ENCODE peak calls at places on chromosome 10, in five cellular contexts. I is fibroblast of pulmonary artery, G is H9, R is osteocyte, E is transverse colon. B is an unnamed sample.

GRCh38 chr10:99631496-99631895 is 11.3 kb upstream of the SLC25A28 start:
- DNase-seq in G (no peak), I (peak; percentile 16), R (no peak), E (no peak), B (no peak)

GRCh38 chr10:86770412-86770960 is 14.1 kb downstream of the BMPR1A start:
- DNase-seq in E (no peak), I (no peak), G (no peak), R (no peak), B (peak; percentile 20)

GRCh38 chr10:128052696-128053095 is 73.5 kb downstream of the MKI67 start:
- DNase-seq in R (no peak), I (no peak), G (no peak), E (peak; percentile 5), B (no peak)

GRCh38 chr10:48582970-48583369 is 21.9 kb downstream of the ARHGAP22 start:
- DNase-seq in R (peak; percentile 83), G (no peak), E (no peak), I (no peak), B (no peak)

GRCh38 chr10:78461333-78461732 is 427.7 kb downstream of the RPS24 start:
- DNase-seq in E (no peak), R (no peak), G (peak; percentile 8), I (no peak), B (no peak)

GRCh38 chr10:105247831-105248499 is 606.9 kb downstream of the SORCS3 start:
- DNase-seq in G (no peak), R (no peak), E (no peak), I (no peak), B (no peak)

GRCh38 chr10:29163746-29164145 is 125.1 kb upstream of the LYZL1 start:
- DNase-seq in I (peak; percentile 65), G (no peak), R (no peak), E (no peak), B (peak; percentile 66)

GRCh38 chr10:102813734-102814455 is 23.3 kb downstream of the CYP17A1 start:
- DNase-seq in I (peak; percentile 76), R (no peak), E (peak; percentile 65), G (no peak), B (no peak)

GRCh38 chr10:49167629-49168540 is 20.3 kb downstream of the TMEM273 start:
- DNase-seq in I (no peak), R (peak; percentile 67), G (no peak), E (no peak), B (no peak)

GRCh38 chr10:43940898-43941777 is 292.5 kb upstream of the ZNF32 start:
- DNase-seq in G (peak; percentile 7), R (peak; percentile 59), I (no peak), E (no peak), B (no peak)

GRCh38 chr10:28177944-28178637 is 124.8 kb downstream of the MPP7 start:
- DNase-seq in R (no peak), I (peak; percentile 6), E (no peak), G (no peak), B (no peak)

GRCh38 chr10:5595591-5596590 is 70.5 kb downstream of the ASB13 start:
- DNase-seq in R (no peak), E (no peak), I (peak; percentile 82), G (no peak), B (peak; percentile 95)

GRCh38 chr10:100621360-100622205 is 85.8 kb downstream of the HIF1AN start:
- DNase-seq in I (peak; percentile 13), G (no peak), R (no peak), E (no peak), B (no peak)

GRCh38 chr10:118002581-118002980 is 44.2 kb downstream of the RAB11FIP2 start:
- DNase-seq in G (no peak), E (no peak), R (no peak), I (peak; percentile 60), B (peak; percentile 77)

GRCh38 chr10:129935861-129936140 is 28.3 kb downstream of the EBF3 start:
- DNase-seq in R (no peak), E (no peak), G (no peak), I (no peak), B (no peak)

GRCh38 chr10:91796332-91797076 is 1.7 kb upstream of the TNKS2 start:
- DNase-seq in I (peak; percentile 8), G (peak; percentile 66), E (peak; percentile 66), R (no peak), B (peak; percentile 48)

GRCh38 chr10:22259280-22259679 is 41.5 kb upstream of the EBLN1 start:
- DNase-seq in G (no peak), I (peak; percentile 21), E (no peak), R (no peak), B (no peak)

GRCh38 chr10:61786728-61787127 is 114.8 kb upstream of the ARID5B start:
- DNase-seq in R (no peak), G (no peak), I (peak; percentile 73), E (no peak), B (peak; percentile 56)

GRCh38 chr10:72331575-72332422 is 22.9 kb downstream of the DNAJB12 start:
- DNase-seq in I (peak; percentile 91), E (peak; percentile 86), G (peak; percentile 99), R (peak; percentile 92), B (peak; percentile 99)
- TF ChIP-seq CTCF in I (no peak), E (peak; percentile 87), G (peak; percentile 50), R (peak; percentile 20), B (no peak)

DNA sequence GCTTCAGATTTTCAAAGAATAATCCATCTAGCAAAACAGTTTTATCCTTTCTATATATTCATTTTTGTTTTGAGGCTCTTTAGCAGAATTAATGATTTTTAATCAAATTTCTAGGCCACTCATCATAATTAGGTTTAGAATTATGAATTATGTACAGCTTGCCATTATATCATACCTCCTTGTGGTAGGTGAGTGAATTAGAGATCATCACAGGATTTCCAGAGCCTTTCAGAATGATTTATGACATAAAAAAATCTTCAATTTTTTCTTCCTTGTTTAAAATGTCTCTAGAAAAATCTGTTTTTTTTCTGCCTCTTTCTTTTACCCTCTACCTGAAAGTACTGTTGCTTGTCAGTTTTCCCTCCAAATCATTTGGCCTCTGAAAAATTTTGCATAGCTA is 433.3 kb downstream of the LRMDA start:
- DNase-seq in I (no peak), R (no peak), G (no peak), E (no peak), B (no peak)
- TF ChIP-seq CTCF in I (no peak), R (no peak), G (no peak), E (no peak), B (no peak)

GRCh38 chr10:6600224-6600987 is 20.3 kb upstream of the PRKCQ start:
- DNase-seq in R (no peak), G (no peak), I (no peak), E (no peak), B (no peak)

GRCh38 chr10:6602700-6603084 is 22.6 kb upstream of the PRKCQ start:
- DNase-seq in E (no peak), R (no peak), G (no peak), I (no peak), B (no peak)

GRCh38 chr10:6603142-6604125 is 23.4 kb upstream of the PRKCQ start:
- DNase-seq in G (no peak), E (no peak), R (no peak), I (no peak), B (no peak)

GRCh38 chr10:6602021-6602699 is 22.1 kb upstream of the PRKCQ start:
- DNase-seq in G (no peak), E (no peak), R (no peak), I (no peak), B (no peak)

GRCh38 chr10:6601224-6601805 is 21.2 kb upstream of the PRKCQ start:
- DNase-seq in R (no peak), I (no peak), G (no peak), E (no peak), B (no peak)
- TF ChIP-seq CTCF in R (no peak), I (no peak), G (no peak), E (no peak), B (no peak)

GRCh38 chr10:17805440-17805839 is 3.7 kb upstream of the MRC1 start:
- DNase-seq in E (no peak), I (no peak), R (no peak), G (no peak), B (no peak)

GRCh38 chr10:17802966-17803365 is 6.2 kb upstream of the MRC1 start:
- DNase-seq in R (no peak), G (no peak), E (no peak), I (peak; percentile 77), B (peak; percentile 52)

GRCh38 chr10:17802350-17802749 is 6.8 kb upstream of the MRC1 start:
- DNase-seq in R (no peak), I (no peak), G (no peak), E (no peak), B (no peak)

GRCh38 chr10:17805921-17806577 is 3.1 kb upstream of the MRC1 start:
- DNase-seq in G (no peak), I (no peak), E (no peak), R (no peak), B (peak; percentile 35)

GRCh38 chr10:17801507-17801906 is 7.6 kb upstream of the MRC1 start:
- DNase-seq in E (no peak), G (no peak), R (no peak), I (no peak), B (no peak)
- TF ChIP-seq CTCF in E (peak; percentile 19), G (peak; percentile 60), R (no peak), I (no peak), B (no peak)

GRCh38 chr10:51638737-51639136 is 60.7 kb downstream of the CSTF2T start:
- DNase-seq in R (no peak), I (no peak), G (no peak), E (no peak), B (no peak)
- TF ChIP-seq CTCF in R (peak; percentile 2), I (peak; percentile 15), G (no peak), E (no peak), B (no peak)

GRCh38 chr10:17736223-17736622 is 15.8 kb upstream of the TMEM236 start:
- DNase-seq in G (no peak), E (no peak), R (no peak), I (no peak), B (no peak)

GRCh38 chr10:17740668-17741067 is 11.3 kb upstream of the TMEM236 start:
- DNase-seq in I (no peak), R (no peak), G (no peak), E (no peak), B (no peak)

GRCh38 chr10:17735166-17735941 is 16.6 kb upstream of the TMEM236 start:
- DNase-seq in I (peak; percentile 56), G (no peak), R (no peak), E (no peak), B (no peak)

GRCh38 chr10:17734432-17735110 is 17.4 kb upstream of the TMEM236 start:
- DNase-seq in I (no peak), G (no peak), R (no peak), E (no peak), B (no peak)

GRCh38 chr10:17737021-17737965 is 14.7 kb upstream of the TMEM236 start:
- DNase-seq in G (no peak), I (peak; percentile 67), E (no peak), R (no peak), B (peak; percentile 43)
- TF ChIP-seq CTCF in G (peak; percentile 73), I (peak; percentile 54), E (peak; percentile 62), R (peak; percentile 72), B (peak; percentile 50)

B was measured in MCF 10A.